ENCODE peak calls at places on chromosomes 12 and 14, in seven cellular contexts. One of them, this sample, is unnamed.

GRCh38 chr12:79016181-79016580 is 151.6 kb downstream of the SYT1 start:
- DNase-seq in GM10248: no peak
- DNase-seq in fibroblast of lung: no peak
- DNase-seq in PC-9: no peak
- DNase-seq in RPMI7951: no peak
- DNase-seq in epithelial cell of proximal tubule: no peak
- DNase-seq in A673: no peak
- DNase-seq in this sample: no peak

GRCh38 chr14:105060751-105061427 is 4.3 kb downstream of the GPR132 start:
- DNase-seq in epithelial cell of proximal tubule: no peak
- DNase-seq in PC-9: no peak
- DNase-seq in GM10248: no peak
- DNase-seq in RPMI7951: no peak
- DNase-seq in fibroblast of lung: no peak
- DNase-seq in A673: no peak
- DNase-seq in this sample: no peak

GRCh38 chr14:31692376-31692781 is 131.2 kb downstream of the NUBPL start:
- DNase-seq in epithelial cell of proximal tubule: no peak
- DNase-seq in RPMI7951: peak; percentile 57
- DNase-seq in A673: peak; percentile 33
- DNase-seq in GM10248: no peak
- DNase-seq in PC-9: no peak
- DNase-seq in fibroblast of lung: peak; percentile 12
- DNase-seq in this sample: no peak

GRCh38 chr14:35229495-35230089 is 62.6 kb upstream of the PSMA6 start:
- DNase-seq in RPMI7951: peak; percentile 10
- DNase-seq in A673: peak; percentile 61
- DNase-seq in GM10248: peak; percentile 39
- DNase-seq in epithelial cell of proximal tubule: no peak
- DNase-seq in PC-9: no peak
- DNase-seq in fibroblast of lung: peak; percentile 27
- DNase-seq in this sample: peak; percentile 27

GRCh38 chr14:38605193-38606114 is 349.6 kb upstream of the CLEC14A start:
- DNase-seq in PC-9: no peak
- DNase-seq in GM10248: no peak
- DNase-seq in A673: peak; percentile 20
- DNase-seq in epithelial cell of proximal tubule: no peak
- DNase-seq in RPMI7951: no peak
- DNase-seq in fibroblast of lung: peak; percentile 4
- DNase-seq in this sample: peak; percentile 18

GRCh38 chr12:92139634-92140555 is 5.8 kb downstream of the BTG1 start:
- DNase-seq in fibroblast of lung: peak; percentile 58
- DNase-seq in PC-9: peak; percentile 81
- DNase-seq in A673: no peak
- DNase-seq in GM10248: no peak
- DNase-seq in RPMI7951: peak; percentile 48
- DNase-seq in epithelial cell of proximal tubule: no peak
- DNase-seq in this sample: no peak

GRCh38 chr14:68670344-68670725 is 122.5 kb downstream of the ZFP36L1 start:
- DNase-seq in A673: no peak
- DNase-seq in RPMI7951: no peak
- DNase-seq in fibroblast of lung: no peak
- DNase-seq in PC-9: no peak
- DNase-seq in epithelial cell of proximal tubule: no peak
- DNase-seq in GM10248: no peak
- DNase-seq in this sample: no peak

GRCh38 chr14:69536976-69537375 is 37.7 kb downstream of the CCDC177 start:
- DNase-seq in GM10248: no peak
- DNase-seq in PC-9: peak; percentile 41
- DNase-seq in epithelial cell of proximal tubule: no peak
- DNase-seq in RPMI7951: no peak
- DNase-seq in fibroblast of lung: no peak
- DNase-seq in A673: no peak
- DNase-seq in this sample: no peak

GRCh38 chr12:3833670-3834310 is 39.4 kb downstream of the PARP11 start:
- DNase-seq in RPMI7951: no peak
- DNase-seq in fibroblast of lung: no peak
- DNase-seq in GM10248: no peak
- DNase-seq in A673: no peak
- DNase-seq in epithelial cell of proximal tubule: no peak
- DNase-seq in PC-9: no peak
- DNase-seq in this sample: peak; percentile 60

GRCh38 chr12:50187084-50187900 is 20.1 kb upstream of the CERS5 start:
- DNase-seq in GM10248: peak; percentile 52
- DNase-seq in RPMI7951: peak; percentile 66
- DNase-seq in epithelial cell of proximal tubule: no peak
- DNase-seq in A673: peak; percentile 75
- DNase-seq in PC-9: no peak
- DNase-seq in fibroblast of lung: peak; percentile 80
- DNase-seq in this sample: no peak

GRCh38 chr14:31829256-31829923 is 247.7 kb upstream of the ARHGAP5 start:
- DNase-seq in epithelial cell of proximal tubule: no peak
- DNase-seq in PC-9: no peak
- DNase-seq in fibroblast of lung: peak; percentile 91
- DNase-seq in RPMI7951: peak; percentile 56
- DNase-seq in A673: peak; percentile 54
- DNase-seq in GM10248: no peak
- DNase-seq in this sample: peak; percentile 56

GRCh38 chr12:111428081-111428727 is 22.5 kb downstream of the SH2B3 start:
- DNase-seq in epithelial cell of proximal tubule: no peak
- DNase-seq in A673: no peak
- DNase-seq in fibroblast of lung: no peak
- DNase-seq in RPMI7951: no peak
- DNase-seq in PC-9: no peak
- DNase-seq in GM10248: no peak
- DNase-seq in this sample: no peak

GRCh38 chr12:104348283-104348993 is 44.9 kb downstream of the EID3 start:
- DNase-seq in A673: no peak
- DNase-seq in PC-9: no peak
- DNase-seq in fibroblast of lung: no peak
- DNase-seq in GM10248: no peak
- DNase-seq in RPMI7951: no peak
- DNase-seq in epithelial cell of proximal tubule: no peak
- DNase-seq in this sample: no peak